ENCODE peak calls at places on chromosomes 2 and 18, in five cellular contexts. R is spleen, Q is upper lobe of right lung, P is cardiac muscle cell, U is adrenal gland. G is an unnamed sample.
A peak's percentile ranks its signal among the peaks of the same experiment; 100 is the strongest.

GRCh38 chr2:86625096-86625495 is 1.4 kb upstream of the RNF103 start:
- DNase-seq in R (no peak), Q (no peak), P (no peak), U (no peak), G (no peak)

GRCh38 chr18:68796936-68797690 is 767 bp upstream of the CCDC102B start:
- DNase-seq in R (no peak), Q (no peak), P (no peak), U (no peak), G (no peak)

GRCh38 chr2:126655066-126655465 is 892 bp upstream of the GYPC start:
- DNase-seq in R (no peak), Q (no peak), P (no peak), U (no peak), G (no peak)

GRCh38 chr2:219772697-219773096 is 145.3 kb downstream of the SLC4A3 start:
- DNase-seq in R (no peak), Q (no peak), P (no peak), U (no peak), G (no peak)

GRCh38 chr2:38443021-38443541 is 66.0 kb upstream of the ATL2 start:
- DNase-seq in R (no peak), Q (no peak), P (no peak), U (no peak), G (no peak)

GRCh38 chr18:57950542-57950941 is 93.5 kb upstream of the NEDD4L start:
- DNase-seq in R (no peak), Q (no peak), P (no peak), U (no peak), G (no peak)

GRCh38 chr2:161136696-161137324 is 23.4 kb upstream of the TANK start:
- DNase-seq in R (no peak), Q (no peak), P (peak; percentile 21), U (no peak), G (peak; percentile 25)

GRCh38 chr2:17878222-17879136 is at the start of gene KCNS3:
- DNase-seq in R (no peak), Q (peak; percentile 82), P (peak; percentile 79), U (peak; percentile 40), G (no peak)

GRCh38 chr2:32902174-32902573 is 44.6 kb upstream of the LTBP1 start:
- DNase-seq in R (no peak), Q (no peak), P (no peak), U (no peak), G (no peak)

GRCh38 chr18:77899972-77900754 is 650.5 kb downstream of the GALR1 start:
- DNase-seq in R (peak; percentile 85), Q (no peak), P (peak; percentile 81), U (peak; percentile 26), G (peak; percentile 25)

GRCh38 chr2:26786207-26787023 is 559 bp downstream of the CENPA start:
- DNase-seq in R (peak; percentile 59), Q (peak; percentile 75), P (no peak), U (no peak), G (peak; percentile 29)

GRCh38 chr2:232714969-232715368 is 17.8 kb downstream of the GIGYF2 start:
- DNase-seq in R (no peak), Q (no peak), P (no peak), U (no peak), G (no peak)

GRCh38 chr2:26557244-26557925 is 79.5 kb upstream of the OTOF start:
- DNase-seq in R (peak; percentile 44), Q (peak; percentile 46), P (no peak), U (no peak), G (no peak)

GRCh38 chr2:65432227-65433190 is at the start of gene SPRED2:
- DNase-seq in R (peak; percentile 92), Q (peak; percentile 96), P (peak; percentile 93), U (peak; percentile 92), G (peak; percentile 94)
- TF ChIP-seq CTCF in R (no peak), Q (no peak), P (peak; percentile 7), U (no peak), G (no peak)

GRCh38 chr2:46813680-46814079 is 101.9 kb downstream of the MCFD2 start:
- DNase-seq in R (no peak), Q (no peak), P (no peak), U (no peak), G (no peak)
- H3K4me3 ChIP-seq in R (no peak overlapping the region), Q (no peak overlapping the region), P (no peak overlapping the region), U (no peak overlapping the region), G (no peak overlapping the region)

GRCh38 chr2:208440716-208441115 is 34.1 kb downstream of the PTH2R start:
- DNase-seq in R (no peak), Q (no peak), P (no peak), U (no peak), G (no peak)
- TF ChIP-seq CTCF in R (no peak), Q (no peak), P (no peak), U (no peak), G (no peak)

GRCh38 chr2:1716441-1716840 is 27.9 kb downstream of the PXDN start:
- DNase-seq in R (no peak), Q (no peak), P (no peak), U (no peak), G (no peak)

GRCh38 chr2:1714291-1715064 is 29.8 kb downstream of the PXDN start:
- DNase-seq in R (no peak), Q (no peak), P (no peak), U (no peak), G (no peak)

GRCh38 chr2:1717129-1717528 is 27.2 kb downstream of the PXDN start:
- DNase-seq in R (no peak), Q (no peak), P (no peak), U (no peak), G (no peak)

GRCh38 chr2:1713839-1714236 is 30.5 kb downstream of the PXDN start:
- DNase-seq in R (no peak), Q (no peak), P (no peak), U (no peak), G (no peak)

GRCh38 chr2:1715184-1716012 is 28.9 kb downstream of the PXDN start:
- DNase-seq in R (no peak), Q (no peak), P (no peak), U (no peak), G (no peak)
- H3K4me3 ChIP-seq in R (no peak overlapping the region), Q (no peak overlapping the region), P (no peak overlapping the region), U (no peak overlapping the region), G (no peak overlapping the region)

GRCh38 chr18:48229445-48230052 is 179.6 kb downstream of the ZBTB7C start:
- DNase-seq in R (peak; percentile 67), Q (no peak), P (no peak), U (no peak), G (no peak)
- TF ChIP-seq CTCF in R (no peak), Q (no peak), P (no peak), U (peak; percentile 10), G (no peak)

G was measured in HL-60.